ENCODE peak calls at places on chromosome 18, in ten cellular contexts. One of them, this sample, is unnamed.
A peak's percentile ranks its signal among the peaks of the same experiment; 100 is the strongest.

GRCh38 chr18:59902180-59902992 is 2.6 kb downstream of the PMAIP1 start:
- DNase-seq in NB4: no peak
- DNase-seq in breast epithelium: no peak
- DNase-seq in IMR-90: peak; percentile 95
- DNase-seq in adrenal gland: no peak
- DNase-seq in right lobe of liver: no peak
- DNase-seq in GM12892: no peak
- DNase-seq in body of pancreas: no peak
- DNase-seq in A549: no peak
- DNase-seq in ovary: no peak
- DNase-seq in this sample: no peak

GRCh38 chr18:31648966-31649429 is 35.4 kb downstream of the B4GALT6 start:
- DNase-seq in right lobe of liver: no peak
- DNase-seq in GM12892: no peak
- DNase-seq in body of pancreas: no peak
- DNase-seq in adrenal gland: peak; percentile 77
- DNase-seq in IMR-90: peak; percentile 15
- DNase-seq in ovary: no peak
- DNase-seq in breast epithelium: no peak
- DNase-seq in NB4: peak; percentile 84
- DNase-seq in A549: peak; percentile 50
- DNase-seq in this sample: peak; percentile 18

GRCh38 chr18:49677762-49678398 is 116.0 kb downstream of the LIPG start:
- DNase-seq in NB4: peak; percentile 50
- DNase-seq in adrenal gland: no peak
- DNase-seq in IMR-90: no peak
- DNase-seq in breast epithelium: no peak
- DNase-seq in A549: no peak
- DNase-seq in right lobe of liver: no peak
- DNase-seq in body of pancreas: peak; percentile 16
- DNase-seq in GM12892: no peak
- DNase-seq in ovary: no peak
- DNase-seq in this sample: no peak

GRCh38 chr18:58263055-58263732 is 219.2 kb downstream of the NEDD4L start:
- DNase-seq in body of pancreas: no peak
- DNase-seq in breast epithelium: no peak
- DNase-seq in A549: peak; percentile 37
- DNase-seq in ovary: no peak
- DNase-seq in adrenal gland: no peak
- DNase-seq in NB4: no peak
- DNase-seq in IMR-90: peak; percentile 24
- DNase-seq in right lobe of liver: no peak
- DNase-seq in GM12892: no peak
- DNase-seq in this sample: no peak

GRCh38 chr18:8609711-8610441 is 639 bp downstream of the RAB12 start:
- DNase-seq in body of pancreas: peak; percentile 23
- DNase-seq in A549: no peak
- DNase-seq in NB4: peak; percentile 54
- DNase-seq in right lobe of liver: peak; percentile 31
- DNase-seq in IMR-90: no peak
- DNase-seq in adrenal gland: peak; percentile 23
- DNase-seq in ovary: peak; percentile 48
- DNase-seq in breast epithelium: no peak
- DNase-seq in GM12892: no peak
- DNase-seq in this sample: no peak

GRCh38 chr18:5097116-5097703 is 99.8 kb downstream of the AKAIN1 start:
- DNase-seq in adrenal gland: no peak
- DNase-seq in IMR-90: no peak
- DNase-seq in ovary: no peak
- DNase-seq in GM12892: no peak
- DNase-seq in body of pancreas: no peak
- DNase-seq in NB4: no peak
- DNase-seq in breast epithelium: no peak
- DNase-seq in A549: no peak
- DNase-seq in right lobe of liver: no peak
- DNase-seq in this sample: no peak

GRCh38 chr18:22695674-22696073 is 237.5 kb upstream of the RBBP8 start:
- DNase-seq in GM12892: no peak
- DNase-seq in right lobe of liver: no peak
- DNase-seq in NB4: no peak
- DNase-seq in adrenal gland: no peak
- DNase-seq in IMR-90: no peak
- DNase-seq in A549: no peak
- DNase-seq in body of pancreas: no peak
- DNase-seq in breast epithelium: no peak
- DNase-seq in ovary: no peak
- DNase-seq in this sample: no peak

GRCh38 chr18:69817335-69817935 is 130.2 kb downstream of the CD226 start:
- DNase-seq in right lobe of liver: no peak
- DNase-seq in IMR-90: peak; percentile 98
- DNase-seq in GM12892: no peak
- DNase-seq in breast epithelium: no peak
- DNase-seq in ovary: no peak
- DNase-seq in adrenal gland: no peak
- DNase-seq in body of pancreas: no peak
- DNase-seq in NB4: no peak
- DNase-seq in A549: no peak
- DNase-seq in this sample: no peak

GRCh38 chr18:31364190-31364589 is 12.4 kb upstream of the DSG4 start:
- DNase-seq in adrenal gland: no peak
- DNase-seq in right lobe of liver: no peak
- DNase-seq in A549: no peak
- DNase-seq in body of pancreas: no peak
- DNase-seq in breast epithelium: no peak
- DNase-seq in IMR-90: no peak
- DNase-seq in NB4: no peak
- DNase-seq in GM12892: no peak
- DNase-seq in ovary: no peak
- DNase-seq in this sample: no peak

GRCh38 chr18:48799724-48800315 is 150.9 kb downstream of the SMAD7 start:
- DNase-seq in adrenal gland: no peak
- DNase-seq in body of pancreas: peak; percentile 2
- DNase-seq in ovary: no peak
- DNase-seq in NB4: no peak
- DNase-seq in IMR-90: no peak
- DNase-seq in GM12892: no peak
- DNase-seq in right lobe of liver: no peak
- DNase-seq in A549: no peak
- DNase-seq in breast epithelium: peak; percentile 20
- DNase-seq in this sample: no peak

GRCh38 chr18:51029694-51030536 is at the start of gene SMAD4:
- DNase-seq in right lobe of liver: peak; percentile 97
- DNase-seq in GM12892: peak; percentile 91
- DNase-seq in IMR-90: peak; percentile 94
- DNase-seq in breast epithelium: peak; percentile 97
- DNase-seq in body of pancreas: peak; percentile 96
- DNase-seq in ovary: peak; percentile 98
- DNase-seq in adrenal gland: peak; percentile 96
- DNase-seq in NB4: peak; percentile 95
- DNase-seq in A549: peak; percentile 94
- DNase-seq in this sample: peak; percentile 69
- TF ChIP-seq POLR2A in right lobe of liver: peak; percentile 93
- TF ChIP-seq POLR2A in GM12892: peak; percentile 93
- TF ChIP-seq POLR2A in IMR-90: peak; percentile 90
- TF ChIP-seq POLR2A in breast epithelium: peak; percentile 95
- TF ChIP-seq POLR2A in body of pancreas: peak; percentile 94
- TF ChIP-seq POLR2A in ovary: peak; percentile 95
- TF ChIP-seq POLR2A in adrenal gland: peak; percentile 76
- TF ChIP-seq POLR2A in NB4: peak; percentile 92
- TF ChIP-seq POLR2A in A549: peak; percentile 69
- TF ChIP-seq POLR2A in this sample: peak; percentile 92

GRCh38 chr18:77088977-77089795 is 43.4 kb downstream of the MBP start:
- DNase-seq in adrenal gland: no peak
- DNase-seq in right lobe of liver: peak; percentile 55
- DNase-seq in NB4: no peak
- DNase-seq in breast epithelium: no peak
- DNase-seq in ovary: no peak
- DNase-seq in IMR-90: no peak
- DNase-seq in GM12892: no peak
- DNase-seq in body of pancreas: peak; percentile 51
- DNase-seq in A549: no peak
- DNase-seq in this sample: no peak
- TF ChIP-seq POLR2A in adrenal gland: no peak
- TF ChIP-seq POLR2A in right lobe of liver: no peak
- TF ChIP-seq POLR2A in NB4: no peak
- TF ChIP-seq POLR2A in breast epithelium: no peak
- TF ChIP-seq POLR2A in ovary: no peak
- TF ChIP-seq POLR2A in IMR-90: no peak
- TF ChIP-seq POLR2A in GM12892: no peak
- TF ChIP-seq POLR2A in body of pancreas: no peak
- TF ChIP-seq POLR2A in A549: no peak
- TF ChIP-seq POLR2A in this sample: no peak

GRCh38 chr18:74497778-74498177 is 1.6 kb downstream of the CNDP2 start:
- DNase-seq in breast epithelium: no peak
- DNase-seq in NB4: peak; percentile 18
- DNase-seq in IMR-90: no peak
- DNase-seq in adrenal gland: no peak
- DNase-seq in body of pancreas: no peak
- DNase-seq in ovary: no peak
- DNase-seq in GM12892: no peak
- DNase-seq in A549: no peak
- DNase-seq in right lobe of liver: no peak
- DNase-seq in this sample: no peak

GRCh38 chr18:74494514-74494913 is 1.6 kb upstream of the CNDP2 start:
- DNase-seq in A549: no peak
- DNase-seq in body of pancreas: no peak
- DNase-seq in NB4: no peak
- DNase-seq in IMR-90: no peak
- DNase-seq in right lobe of liver: no peak
- DNase-seq in GM12892: no peak
- DNase-seq in adrenal gland: no peak
- DNase-seq in ovary: no peak
- DNase-seq in breast epithelium: no peak
- DNase-seq in this sample: no peak

GRCh38 chr18:74497308-74497640 is 1.1 kb downstream of the CNDP2 start:
- DNase-seq in body of pancreas: no peak
- DNase-seq in GM12892: no peak
- DNase-seq in ovary: no peak
- DNase-seq in breast epithelium: no peak
- DNase-seq in IMR-90: no peak
- DNase-seq in NB4: peak; percentile 20
- DNase-seq in adrenal gland: no peak
- DNase-seq in A549: no peak
- DNase-seq in right lobe of liver: no peak
- DNase-seq in this sample: no peak

GRCh38 chr18:74495581-74496507 is at the start of gene CNDP2:
- DNase-seq in body of pancreas: peak; percentile 100
- DNase-seq in ovary: peak; percentile 100
- DNase-seq in NB4: peak; percentile 98
- DNase-seq in A549: peak; percentile 97
- DNase-seq in GM12892: peak; percentile 88
- DNase-seq in breast epithelium: peak; percentile 100
- DNase-seq in IMR-90: peak; percentile 98
- DNase-seq in right lobe of liver: peak; percentile 100
- DNase-seq in adrenal gland: peak; percentile 99
- DNase-seq in this sample: peak; percentile 61

GRCh38 chr18:74496508-74497307 is 545 bp downstream of the CNDP2 start:
- DNase-seq in GM12892: no peak
- DNase-seq in ovary: peak; percentile 69
- DNase-seq in breast epithelium: peak; percentile 64
- DNase-seq in right lobe of liver: no peak
- DNase-seq in A549: peak; percentile 51
- DNase-seq in adrenal gland: peak; percentile 67
- DNase-seq in IMR-90: peak; percentile 42
- DNase-seq in body of pancreas: peak; percentile 68
- DNase-seq in NB4: peak; percentile 56
- DNase-seq in this sample: peak; percentile 12
- TF ChIP-seq POLR2A in GM12892: peak; percentile 55
- TF ChIP-seq POLR2A in ovary: peak; percentile 28
- TF ChIP-seq POLR2A in breast epithelium: no peak
- TF ChIP-seq POLR2A in right lobe of liver: peak; percentile 19
- TF ChIP-seq POLR2A in A549: no peak
- TF ChIP-seq POLR2A in adrenal gland: no peak
- TF ChIP-seq POLR2A in IMR-90: no peak
- TF ChIP-seq POLR2A in body of pancreas: no peak
- TF ChIP-seq POLR2A in NB4: no peak
- TF ChIP-seq POLR2A in this sample: no peak

GRCh38 chr18:12308386-12309100 is 502 bp downstream of the TUBB6 start:
- DNase-seq in A549: peak; percentile 75
- DNase-seq in body of pancreas: peak; percentile 79
- DNase-seq in adrenal gland: peak; percentile 88
- DNase-seq in right lobe of liver: peak; percentile 79
- DNase-seq in GM12892: peak; percentile 60
- DNase-seq in breast epithelium: peak; percentile 73
- DNase-seq in ovary: peak; percentile 89
- DNase-seq in IMR-90: peak; percentile 88
- DNase-seq in NB4: peak; percentile 86
- DNase-seq in this sample: peak; percentile 74
- TF ChIP-seq POLR2A in A549: no peak
- TF ChIP-seq POLR2A in body of pancreas: peak; percentile 86
- TF ChIP-seq POLR2A in adrenal gland: no peak
- TF ChIP-seq POLR2A in right lobe of liver: peak; percentile 34
- TF ChIP-seq POLR2A in GM12892: no peak
- TF ChIP-seq POLR2A in breast epithelium: peak; percentile 33
- TF ChIP-seq POLR2A in ovary: peak; percentile 70
- TF ChIP-seq POLR2A in IMR-90: no peak
- TF ChIP-seq POLR2A in NB4: no peak
- TF ChIP-seq POLR2A in this sample: peak; percentile 77

DNA sequence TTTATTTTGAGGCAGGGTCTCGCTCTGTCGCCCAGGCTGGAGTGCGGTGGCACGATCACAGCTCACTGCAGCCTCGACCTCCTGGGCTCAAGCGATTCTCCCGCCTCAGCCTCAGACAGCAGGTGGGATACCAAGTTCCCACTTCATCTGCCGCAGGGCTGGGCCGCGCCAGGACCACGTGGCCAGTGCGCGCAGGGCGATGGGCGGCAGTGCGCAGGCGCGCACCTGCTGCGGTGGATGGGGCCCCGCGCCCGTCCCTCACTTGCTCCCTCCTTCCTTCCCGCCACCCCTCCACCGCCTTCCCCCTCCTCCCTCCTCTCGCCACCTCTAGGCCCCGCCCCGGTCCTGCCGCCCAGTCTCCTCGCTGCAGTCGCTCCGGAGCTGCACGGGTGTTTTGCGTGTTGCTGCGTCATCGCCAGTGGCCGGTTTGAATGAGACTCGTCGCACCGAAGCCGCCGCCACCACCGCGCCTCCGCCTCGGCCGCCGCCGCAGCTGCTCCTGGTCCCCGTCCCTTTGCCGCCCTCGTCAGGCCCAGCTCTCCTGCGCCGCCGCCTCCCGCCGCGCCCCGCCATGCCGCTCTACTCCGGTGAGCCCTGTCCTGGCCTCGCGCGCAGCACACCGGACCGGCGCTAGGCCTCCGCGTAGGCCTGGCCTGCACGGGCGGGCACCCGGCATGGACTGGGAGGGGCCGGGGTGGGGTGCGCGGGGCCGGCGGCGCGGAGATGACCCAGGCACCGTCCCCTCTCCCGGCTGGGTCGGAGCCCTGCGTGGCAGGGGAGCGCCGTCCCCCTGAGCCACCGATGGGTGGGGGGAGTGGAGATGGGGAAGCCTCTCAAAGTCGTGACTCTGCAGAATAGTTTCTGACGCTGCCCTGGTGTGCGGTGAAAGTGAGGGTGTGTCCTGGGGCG is at the start of gene USP14:
- DNase-seq in GM12892: peak; percentile 84
- DNase-seq in IMR-90: peak; percentile 96
- DNase-seq in NB4: peak; percentile 98
- DNase-seq in body of pancreas: peak; percentile 97
- DNase-seq in A549: peak; percentile 96
- DNase-seq in right lobe of liver: peak; percentile 98
- DNase-seq in ovary: peak; percentile 97
- DNase-seq in adrenal gland: peak; percentile 98
- DNase-seq in breast epithelium: peak; percentile 96
- DNase-seq in this sample: peak; percentile 94
- TF ChIP-seq POLR2A in GM12892: peak; percentile 80
- TF ChIP-seq POLR2A in IMR-90: peak; percentile 85
- TF ChIP-seq POLR2A in NB4: no peak
- TF ChIP-seq POLR2A in body of pancreas: peak; percentile 72
- TF ChIP-seq POLR2A in A549: peak; percentile 44
- TF ChIP-seq POLR2A in right lobe of liver: peak; percentile 72
- TF ChIP-seq POLR2A in ovary: peak; percentile 67
- TF ChIP-seq POLR2A in adrenal gland: peak; percentile 62
- TF ChIP-seq POLR2A in breast epithelium: no peak
- TF ChIP-seq POLR2A in this sample: peak; percentile 76

This sample was measured in H54.